ENCODE peak calls at places on chromosomes 4 and X, in four cellular contexts. One of them, this sample, is unnamed.

GRCh38 chr4:41319553-41319952 is 62.8 kb downstream of the UCHL1 start:
- DNase-seq in IMR-90: no peak
- DNase-seq in suprapubic skin: no peak
- DNase-seq in right lobe of liver: no peak
- DNase-seq in this sample: peak

GRCh38 chrX:29397506-29397905 is 810.3 kb downstream of the IL1RAPL1 start:
- DNase-seq in IMR-90: peak
- DNase-seq in suprapubic skin: no peak
- DNase-seq in right lobe of liver: no peak
- DNase-seq in this sample: no peak

GRCh38 chr4:52202931-52203330 is 151.8 kb downstream of the SPATA18 start:
- DNase-seq in IMR-90: no peak
- DNase-seq in suprapubic skin: no peak
- DNase-seq in right lobe of liver: no peak
- DNase-seq in this sample: no peak

GRCh38 chr4:156280726-156281125 is 327.1 kb upstream of the CTSO start:
- DNase-seq in IMR-90: no peak
- DNase-seq in suprapubic skin: no peak
- DNase-seq in right lobe of liver: no peak
- DNase-seq in this sample: no peak

GRCh38 chr4:3284734-3285557 is 7.9 kb upstream of the RGS12 start:
- DNase-seq in IMR-90: no peak
- DNase-seq in suprapubic skin: peak
- DNase-seq in right lobe of liver: no peak
- DNase-seq in this sample: no peak

GRCh38 chr4:139603576-139604387 is 47.8 kb upstream of the SETD7 start:
- DNase-seq in IMR-90: peak
- DNase-seq in suprapubic skin: no peak
- DNase-seq in right lobe of liver: no peak
- DNase-seq in this sample: peak

GRCh38 chr4:112279882-112280315 is 5.8 kb downstream of the TIFA start:
- DNase-seq in IMR-90: peak
- DNase-seq in suprapubic skin: no peak
- DNase-seq in right lobe of liver: no peak
- DNase-seq in this sample: no peak

GRCh38 chr4:137853424-137853823 is 321.1 kb upstream of the PCDH18 start:
- DNase-seq in IMR-90: no peak
- DNase-seq in suprapubic skin: no peak
- DNase-seq in right lobe of liver: no peak
- DNase-seq in this sample: no peak

GRCh38 chr4:158599150-158599549 is 72.5 kb downstream of the C4orf46 start:
- DNase-seq in IMR-90: no peak
- DNase-seq in suprapubic skin: no peak
- DNase-seq in right lobe of liver: no peak
- DNase-seq in this sample: no peak

GRCh38 chr4:155085843-155086530 is 122.4 kb upstream of the NPY2R start:
- DNase-seq in IMR-90: peak
- DNase-seq in suprapubic skin: no peak
- DNase-seq in right lobe of liver: no peak
- DNase-seq in this sample: no peak

GRCh38 chr4:183638436-183638835 is 20.5 kb downstream of the RWDD4 start:
- DNase-seq in IMR-90: peak
- DNase-seq in suprapubic skin: no peak
- DNase-seq in right lobe of liver: no peak
- DNase-seq in this sample: no peak

GRCh38 chr4:107734120-107734519 is 14.1 kb upstream of the PAPSS1 start:
- DNase-seq in IMR-90: no peak
- DNase-seq in suprapubic skin: no peak
- DNase-seq in right lobe of liver: no peak
- DNase-seq in this sample: no peak

GRCh38 chr4:81180916-81181315 is 34.1 kb downstream of the PRKG2 start:
- DNase-seq in IMR-90: no peak
- DNase-seq in suprapubic skin: no peak
- DNase-seq in right lobe of liver: no peak
- DNase-seq in this sample: no peak

GRCh38 chr4:185396724-185397402 is at the start of gene ANKRD37:
- DNase-seq in IMR-90: peak
- DNase-seq in suprapubic skin: no peak
- DNase-seq in right lobe of liver: peak
- DNase-seq in this sample: peak

GRCh38 chrX:102950908-102951866 is 14.1 kb downstream of the RAB40AL start:
- DNase-seq in IMR-90: peak
- DNase-seq in suprapubic skin: no peak
- DNase-seq in right lobe of liver: no peak
- DNase-seq in this sample: peak

DNA sequence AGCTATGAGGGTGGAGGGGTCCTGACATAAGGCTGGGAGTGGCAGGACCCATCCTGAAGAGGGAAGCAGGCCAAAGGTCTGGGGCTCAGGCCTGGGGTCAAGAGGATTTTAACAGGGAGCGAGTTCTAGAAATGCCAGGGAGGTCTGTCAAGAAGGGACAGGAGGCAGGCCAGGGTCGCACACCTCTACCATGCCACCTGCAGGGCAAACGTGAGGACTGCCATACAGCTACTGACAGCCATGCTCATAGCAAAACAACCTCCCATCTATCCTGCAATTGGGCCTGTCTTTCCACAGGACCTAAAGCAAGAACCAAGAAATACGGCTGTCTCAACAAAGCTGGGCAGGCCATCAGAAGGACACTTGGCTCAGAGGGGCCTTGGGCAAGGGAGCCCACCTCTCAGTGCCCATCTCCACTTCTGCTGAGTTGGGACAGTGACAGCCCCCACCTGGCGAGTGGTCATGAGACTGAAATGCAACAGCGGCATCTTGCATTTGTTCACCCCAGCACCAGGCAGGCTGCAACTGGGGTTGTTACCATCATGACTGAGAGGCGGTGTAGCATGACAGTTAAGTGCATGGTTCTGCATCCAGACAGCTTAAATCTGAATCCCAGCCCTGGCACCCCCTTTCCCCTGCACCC is 92.7 kb downstream of the WFS1 start:
- DNase-seq in IMR-90: no peak
- DNase-seq in suprapubic skin: no peak
- DNase-seq in right lobe of liver: no peak
- DNase-seq in this sample: no peak
- TF ChIP-seq CTCF in IMR-90: no peak
- TF ChIP-seq CTCF in suprapubic skin: no peak
- TF ChIP-seq CTCF in right lobe of liver: no peak
- TF ChIP-seq CTCF in this sample: no peak

GRCh38 chrX:70133303-70134115 is at the start of gene IGBP1:
- DNase-seq in IMR-90: peak
- DNase-seq in suprapubic skin: peak
- DNase-seq in right lobe of liver: peak
- DNase-seq in this sample: peak
- TF ChIP-seq POLR2A in IMR-90: peak
- TF ChIP-seq POLR2A in suprapubic skin: no peak
- TF ChIP-seq POLR2A in right lobe of liver: peak
- TF ChIP-seq POLR2A in this sample: no peak

GRCh38 chr4:1763550-1764080 is 29.5 kb upstream of the FGFR3 start:
- DNase-seq in IMR-90: peak
- DNase-seq in suprapubic skin: no peak
- DNase-seq in right lobe of liver: no peak
- DNase-seq in this sample: peak
- TF ChIP-seq CTCF in IMR-90: peak
- TF ChIP-seq CTCF in suprapubic skin: no peak
- TF ChIP-seq CTCF in right lobe of liver: no peak
- TF ChIP-seq CTCF in this sample: peak

GRCh38 chrX:37846934-37847732 is at the start of gene DYNLT3:
- DNase-seq in IMR-90: peak
- DNase-seq in suprapubic skin: peak
- DNase-seq in right lobe of liver: peak
- DNase-seq in this sample: peak
- TF ChIP-seq POLR2A in IMR-90: peak
- TF ChIP-seq POLR2A in suprapubic skin: no peak
- TF ChIP-seq POLR2A in right lobe of liver: peak
- TF ChIP-seq POLR2A in this sample: peak

DNA sequence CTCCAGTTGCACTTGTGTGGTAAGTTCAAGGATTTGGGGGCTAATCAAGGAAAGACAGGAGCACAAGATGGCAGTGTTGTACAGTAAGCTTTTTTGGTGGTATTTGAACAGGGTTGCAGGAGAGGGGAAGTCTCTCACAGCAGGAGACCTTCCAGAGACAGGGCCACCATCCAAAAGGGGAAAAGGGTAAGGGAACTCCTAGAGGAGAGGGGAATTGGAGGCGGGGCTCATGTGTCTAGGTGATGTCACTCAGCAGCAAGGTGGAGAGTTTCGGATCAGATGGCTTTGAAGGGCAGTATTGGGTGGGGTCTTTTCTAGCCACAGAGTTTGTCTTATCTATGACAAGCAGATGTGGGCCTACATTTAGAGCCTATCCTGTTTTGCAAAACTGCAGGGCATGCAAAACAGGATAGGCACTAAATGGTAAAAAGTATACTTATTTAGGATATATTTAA is 13.4 kb upstream of the RNF175 start:
- DNase-seq in IMR-90: no peak
- DNase-seq in suprapubic skin: no peak
- DNase-seq in right lobe of liver: no peak
- DNase-seq in this sample: no peak
- TF ChIP-seq CTCF in IMR-90: no peak
- TF ChIP-seq CTCF in suprapubic skin: no peak
- TF ChIP-seq CTCF in right lobe of liver: no peak
- TF ChIP-seq CTCF in this sample: no peak

DNA sequence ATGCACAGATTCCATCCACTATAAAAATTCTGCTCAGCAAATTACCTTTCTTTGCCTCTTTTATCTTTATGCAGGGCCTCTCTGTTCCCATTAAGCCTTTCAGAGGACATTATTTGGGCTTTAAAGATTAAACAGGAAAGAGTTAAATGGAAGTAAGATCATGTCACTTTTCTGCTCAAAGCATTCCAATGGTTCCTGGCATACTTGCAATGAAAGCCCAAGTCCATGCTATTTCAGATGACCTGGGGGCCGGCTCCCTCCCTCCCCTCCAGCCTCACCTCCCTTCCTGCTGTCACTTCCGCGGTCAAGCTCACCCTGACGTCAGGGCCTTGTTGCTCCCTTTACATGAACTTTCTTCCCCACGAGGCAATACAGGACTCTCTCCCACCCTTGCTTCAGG is 125.5 kb downstream of the C4orf51 start:
- DNase-seq in IMR-90: peak
- DNase-seq in suprapubic skin: no peak
- DNase-seq in right lobe of liver: peak
- DNase-seq in this sample: no peak
- TF ChIP-seq POLR2A in IMR-90: no peak
- TF ChIP-seq POLR2A in suprapubic skin: no peak
- TF ChIP-seq POLR2A in right lobe of liver: no peak
- TF ChIP-seq POLR2A in this sample: no peak

GRCh38 chrX:132068405-132068804 is 45.3 kb downstream of the STK26 start:
- DNase-seq in IMR-90: no peak
- DNase-seq in suprapubic skin: no peak
- DNase-seq in right lobe of liver: no peak
- DNase-seq in this sample: no peak

DNA sequence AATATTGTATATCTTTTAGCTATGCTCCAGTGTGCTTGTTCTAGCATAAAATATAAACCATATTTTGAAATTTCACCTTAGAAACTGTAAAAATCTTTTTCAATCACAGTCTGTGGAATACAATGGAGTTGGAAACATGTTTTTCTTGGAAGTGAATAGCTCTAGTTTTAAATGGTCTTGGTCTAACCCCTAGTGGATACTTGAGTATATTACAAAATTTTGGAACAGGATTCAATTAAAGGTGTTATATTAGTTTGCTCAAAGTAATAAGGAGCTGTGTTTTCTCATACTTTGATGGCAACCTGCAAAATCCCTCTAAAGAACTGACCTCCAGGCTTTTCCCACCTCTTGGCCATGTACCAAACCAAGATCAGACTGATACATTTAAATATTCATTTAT is 48.2 kb downstream of the STK26 start:
- DNase-seq in IMR-90: no peak
- DNase-seq in suprapubic skin: no peak
- DNase-seq in right lobe of liver: no peak
- DNase-seq in this sample: no peak
- TF ChIP-seq CTCF in IMR-90: peak
- TF ChIP-seq CTCF in suprapubic skin: no peak
- TF ChIP-seq CTCF in right lobe of liver: peak
- TF ChIP-seq CTCF in this sample: peak

This sample was measured in thyroid gland.